ENCODE peak calls at places on chromosomes 5 and 9, in five cellular contexts. G is H7, M is heart right ventricle, J is pulmonary artery endothelial cell, C is endodermal cell. H is an unnamed sample.

GRCh38 chr9:117412841-117413240 is 2.0 kb downstream of the ASTN2 start:
- DNase-seq in G (peak), M (no peak), J (no peak), C (peak), H (peak)

GRCh38 chr5:151647320-151647861 is 39.3 kb downstream of the SPARC start:
- DNase-seq in G (no peak), M (no peak), J (no peak), C (no peak), H (no peak)

GRCh38 chr5:74446673-74447337 is 193.7 kb downstream of the ENC1 start:
- DNase-seq in G (no peak), M (peak), J (no peak), C (no peak), H (no peak)

GRCh38 chr5:168006473-168007130 is 284.8 kb upstream of the WWC1 start:
- DNase-seq in G (no peak), M (peak), J (no peak), C (no peak), H (no peak)

GRCh38 chr9:99030610-99031009 is 74.3 kb upstream of the TGFBR1 start:
- DNase-seq in G (no peak), M (no peak), J (no peak), C (no peak), H (no peak)

GRCh38 chr5:44300551-44300950 is 88.7 kb downstream of the FGF10 start:
- DNase-seq in G (no peak), M (no peak), J (no peak), C (no peak), H (no peak)

GRCh38 chr5:59169768-59170150 is 586.9 kb downstream of the RAB3C start:
- DNase-seq in G (no peak), M (no peak), J (no peak), C (no peak), H (no peak)

GRCh38 chr5:150694638-150695037 is 6.2 kb downstream of the RBM22 start:
- DNase-seq in G (no peak), M (no peak), J (no peak), C (no peak), H (no peak)

GRCh38 chr5:126736141-126736540 is 40.8 kb upstream of the LMNB1 start:
- DNase-seq in G (no peak), M (no peak), J (no peak), C (peak), H (no peak)

GRCh38 chr5:108079754-108080153 is 302.1 kb downstream of the FBXL17 start:
- DNase-seq in G (no peak), M (no peak), J (no peak), C (no peak), H (no peak)

GRCh38 chr5:179801304-179802206 is 5.1 kb downstream of the MGAT4B start:
- DNase-seq in G (peak), M (peak), J (no peak), C (peak), H (peak)

GRCh38 chr5:79193643-79194042 is 42.3 kb upstream of the JMY start:
- DNase-seq in G (no peak), M (no peak), J (no peak), C (no peak), H (no peak)

GRCh38 chr5:174338204-174339010 is 292.9 kb downstream of the NSG2 start:
- DNase-seq in G (no peak), M (no peak), J (no peak), C (peak), H (peak)

GRCh38 chr9:124371183-124371582 is 44.1 kb downstream of the PSMB7 start:
- DNase-seq in G (no peak), M (no peak), J (no peak), C (no peak), H (no peak)

GRCh38 chr9:109383356-109383755 is 62.5 kb upstream of the EPB41L4B start:
- DNase-seq in G (no peak), M (no peak), J (no peak), C (no peak), H (no peak)

GRCh38 chr9:38689678-38690077 is 30.3 kb downstream of the FAM240B start:
- DNase-seq in G (peak), M (no peak), J (no peak), C (peak), H (peak)

GRCh38 chr9:110900917-110901316 is 137.4 kb downstream of the LPAR1 start:
- DNase-seq in G (no peak), M (no peak), J (no peak), C (no peak), H (no peak)

GRCh38 chr5:647311-647710 is 35.2 kb downstream of the CEP72 start:
- DNase-seq in G (no peak), M (no peak), J (no peak), C (no peak), H (no peak)

GRCh38 chr9:13395086-13395485 is 115.6 kb upstream of the MPDZ start:
- DNase-seq in G (no peak), M (no peak), J (no peak), C (no peak), H (no peak)

GRCh38 chr9:72394061-72394460 is 29.1 kb upstream of the ZFAND5 start:
- DNase-seq in G (no peak), M (no peak), J (no peak), C (no peak), H (no peak)

GRCh38 chr9:23830459-23830805 is 4.4 kb upstream of the ELAVL2 start:
- DNase-seq in G (no peak), M (no peak), J (no peak), C (no peak), H (no peak)

GRCh38 chr9:124760719-124761118 is 10.4 kb downstream of the NR6A1 start:
- DNase-seq in G (peak), M (no peak), J (no peak), C (peak), H (no peak)

GRCh38 chr5:125316386-125316785 is 569.9 kb upstream of the ZNF608 start:
- DNase-seq in G (no peak), M (no peak), J (no peak), C (no peak), H (no peak)

GRCh38 chr9:35756743-35757526 is 2.9 kb upstream of the MSMP start:
- DNase-seq in G (peak), M (peak), J (no peak), C (peak), H (peak)

GRCh38 chr5:151757233-151758140 is 944 bp downstream of the ATOX1 start:
- DNase-seq in G (peak), M (no peak), J (no peak), C (no peak), H (no peak)

GRCh38 chr5:156934450-156935211 is 28.4 kb downstream of the TIMD4 start:
- DNase-seq in G (peak), M (peak), J (no peak), C (peak), H (peak)

GRCh38 chr9:125297917-125298316 is 36.3 kb downstream of the GAPVD1 start:
- DNase-seq in G (no peak), M (no peak), J (no peak), C (no peak), H (no peak)

GRCh38 chr5:14668247-14668646 is 3.7 kb downstream of the OTULIN start:
- DNase-seq in G (no peak), M (no peak), J (no peak), C (no peak), H (no peak)

GRCh38 chr9:31730398-31730797 is 654.0 kb upstream of the ACO1 start:
- DNase-seq in G (no peak), M (no peak), J (no peak), C (no peak), H (no peak)

GRCh38 chr5:42756630-42757601 is at the start of gene CCDC152:
- DNase-seq in G (peak), M (peak), J (no peak), C (peak), H (peak)

GRCh38 chr5:41856644-41857491 is 13.4 kb downstream of the OXCT1 start:
- DNase-seq in G (peak), M (peak), J (peak), C (peak), H (peak)

GRCh38 chr9:83281306-83282255 is 218.6 kb upstream of the RASEF start:
- DNase-seq in G (no peak), M (peak), J (peak), C (no peak), H (peak)

GRCh38 chr5:116032094-116032517 is at the start of gene ARL14EPL:
- DNase-seq in G (no peak), M (no peak), J (peak), C (no peak), H (peak)

GRCh38 chr5:80198399-80198798 is 57.4 kb downstream of the SERINC5 start:
- DNase-seq in G (no peak), M (peak), J (no peak), C (no peak), H (no peak)

GRCh38 chr5:90873033-90873517 is 314.5 kb downstream of the ADGRV1 start:
- DNase-seq in G (no peak), M (no peak), J (no peak), C (no peak), H (no peak)

GRCh38 chr5:133354323-133355161 is 257.8 kb downstream of the FSTL4 start:
- DNase-seq in G (no peak), M (no peak), J (no peak), C (peak), H (peak)

GRCh38 chr9:88653926-88654325 is 118.9 kb downstream of the NXNL2 start:
- DNase-seq in G (no peak), M (no peak), J (no peak), C (no peak), H (no peak)

H was measured in SK-N-SH.